ENCODE peak calls at places on chromosomes 13 and 19, in seven cellular contexts. O, Z, D, J, L, M and Y are unnamed samples.

GRCh38 chr13:112776971-112777370 is 87.1 kb downstream of the ATP11A start:
- DNase-seq in M (no peak), L (no peak), Z (no peak), O (no peak), D (no peak), J (no peak), Y (no peak)

GRCh38 chr19:40921005-40921897 is 39.2 kb upstream of the CYP2A7 start:
- DNase-seq in J (peak), L (no peak), D (peak), O (peak), Z (no peak), M (no peak), Y (no peak)

GRCh38 chr19:40033989-40034560 is 22.0 kb downstream of the ZNF780B start:
- DNase-seq in D (no peak), J (no peak), Z (no peak), O (no peak), M (no peak), L (no peak), Y (no peak)

GRCh38 chr13:35255241-35255640 is 221.2 kb downstream of the MAB21L1 start:
- DNase-seq in Z (no peak), J (no peak), M (no peak), D (no peak), O (no peak), L (no peak), Y (no peak)

GRCh38 chr13:38394777-38395504 is 45.3 kb downstream of the UFM1 start:
- DNase-seq in D (peak), M (no peak), O (peak), L (no peak), J (no peak), Z (no peak), Y (no peak)

GRCh38 chr19:52343548-52343947 is 7.5 kb downstream of the ZNF610 start:
- DNase-seq in O (peak), L (peak), Z (peak), M (peak), J (peak), D (no peak), Y (no peak)

GRCh38 chr13:109412232-109412935 is 374.0 kb downstream of the IRS2 start:
- DNase-seq in J (peak), M (peak), Z (no peak), O (peak), D (peak), L (no peak), Y (no peak)

GRCh38 chr13:45178349-45179142 is 22.3 kb downstream of the KCTD4 start:
- DNase-seq in D (peak), M (peak), O (peak), J (no peak), Z (no peak), L (no peak), Y (no peak)

GRCh38 chr13:99629641-99630040 is 128.4 kb downstream of the TM9SF2 start:
- DNase-seq in D (no peak), L (no peak), M (no peak), O (no peak), J (no peak), Z (no peak), Y (no peak)

GRCh38 chr19:2033115-2033824 is 17.8 kb upstream of the BTBD2 start:
- DNase-seq in Z (no peak), J (peak), D (no peak), M (no peak), O (no peak), L (no peak), Y (no peak)

GRCh38 chr19:511101-511841 is 4.0 kb downstream of the TPGS1 start:
- DNase-seq in D (no peak), M (peak), J (peak), L (peak), O (peak), Z (peak), Y (no peak)

GRCh38 chr19:45097776-45098520 is 5.0 kb downstream of the PPP1R37 start:
- DNase-seq in D (peak), L (no peak), Z (no peak), J (no peak), M (peak), O (peak), Y (peak)

GRCh38 chr19:1042689-1043511 is 3.0 kb downstream of the ABCA7 start:
- DNase-seq in O (peak), Z (no peak), M (no peak), L (no peak), J (peak), D (no peak), Y (no peak)